ENCODE peak calls at places on chromosomes 16 and 17, in four cellular contexts. Q is esophagus squamous epithelium, I is RCC 7860, D is T1000. J is an unnamed sample.

GRCh38 chr16:74480150-74481029 is 59.1 kb upstream of the CLEC18B start:
- DNase-seq in I (no peak), D (no peak), Q (no peak), J (no peak)

GRCh38 chr16:66266436-66267286 is 99.8 kb upstream of the CDH5 start:
- DNase-seq in I (no peak), Q (no peak), D (no peak), J (no peak)

GRCh38 chr17:73494096-73494954 is 149.9 kb downstream of the SDK2 start:
- DNase-seq in D (no peak), Q (no peak), I (no peak), J (peak; percentile 92)

GRCh38 chr16:81526935-81527334 is 82.3 kb downstream of the CMIP start:
- DNase-seq in Q (no peak), D (no peak), I (no peak), J (peak; percentile 30)

GRCh38 chr17:68035131-68035522 is 408 bp upstream of the KPNA2 start:
- DNase-seq in Q (peak; percentile 80), I (no peak), D (no peak), J (peak; percentile 97)

GRCh38 chr17:57911834-57912673 is 43.2 kb downstream of the CUEDC1 start:
- DNase-seq in Q (no peak), D (no peak), I (no peak), J (no peak)

GRCh38 chr16:24800586-24800985 is 45.2 kb upstream of the SLC5A11 start:
- DNase-seq in D (no peak), Q (no peak), I (peak; percentile 73), J (no peak)

GRCh38 chr17:28724500-28725165 is 1.4 kb downstream of the TLCD1 start:
- DNase-seq in Q (no peak), I (no peak), D (no peak), J (no peak)

GRCh38 chr17:78128616-78129384 is at the start of gene TMC6:
- DNase-seq in Q (no peak), D (peak; percentile 45), I (no peak), J (no peak)

GRCh38 chr17:69870091-69870530 is 204.9 kb upstream of the KCNJ16 start:
- DNase-seq in Q (no peak), D (peak; percentile 67), I (peak; percentile 99), J (no peak)

GRCh38 chr16:77220427-77220826 is 21.2 kb downstream of the SYCE1L start:
- DNase-seq in D (no peak), Q (no peak), I (no peak), J (no peak)

GRCh38 chr16:87384162-87384999 is 805 bp upstream of the FBXO31 start:
- DNase-seq in I (no peak), Q (no peak), D (peak; percentile 61), J (peak; percentile 88)

GRCh38 chr17:45270828-45271418 is 9.0 kb upstream of the SPATA32 start:
- DNase-seq in I (no peak), Q (no peak), D (no peak), J (no peak)

GRCh38 chr17:33163827-33164555 is 129.1 kb downstream of the ASIC2 start:
- DNase-seq in Q (no peak), D (no peak), I (peak; percentile 49), J (no peak)

GRCh38 chr16:19696961-19697360 is 21.1 kb downstream of the KNOP1 start:
- DNase-seq in I (no peak), D (no peak), Q (no peak), J (no peak)

GRCh38 chr17:76343106-76343505 is 10.6 kb downstream of the PRPSAP1 start:
- DNase-seq in Q (no peak), I (no peak), D (no peak), J (peak; percentile 10)